ENCODE peak calls at places on chromosomes 6 and 20, in eight cellular contexts. One of them, this sample, is unnamed.

GRCh38 chr6:158939255-158940170 is 60.5 kb downstream of the RSPH3 start:
- DNase-seq in uterus: no peak
- DNase-seq in fibroblast of lung: no peak
- DNase-seq in adrenal gland: peak; percentile 5
- DNase-seq in IMR-90: no peak
- DNase-seq in colonic mucosa: peak; percentile 44
- DNase-seq in PC-9: no peak
- DNase-seq in body of pancreas: no peak
- DNase-seq in this sample: no peak

GRCh38 chr6:38476141-38476540 is 163.6 kb downstream of the BTBD9 start:
- DNase-seq in uterus: no peak
- DNase-seq in fibroblast of lung: peak; percentile 18
- DNase-seq in adrenal gland: no peak
- DNase-seq in IMR-90: no peak
- DNase-seq in colonic mucosa: no peak
- DNase-seq in PC-9: no peak
- DNase-seq in body of pancreas: no peak
- DNase-seq in this sample: no peak

GRCh38 chr20:34574426-34574825 is 15.9 kb downstream of the MAP1LC3A start:
- DNase-seq in uterus: no peak
- DNase-seq in fibroblast of lung: no peak
- DNase-seq in adrenal gland: no peak
- DNase-seq in IMR-90: no peak
- DNase-seq in colonic mucosa: no peak
- DNase-seq in PC-9: no peak
- DNase-seq in body of pancreas: no peak
- DNase-seq in this sample: no peak

GRCh38 chr20:63293456-63293855 is 470 bp downstream of the COL20A1 start:
- DNase-seq in uterus: no peak
- DNase-seq in fibroblast of lung: no peak
- DNase-seq in adrenal gland: no peak
- DNase-seq in IMR-90: no peak
- DNase-seq in colonic mucosa: no peak
- DNase-seq in PC-9: no peak
- DNase-seq in body of pancreas: no peak
- DNase-seq in this sample: no peak

GRCh38 chr6:129886401-129887155 is 25.5 kb upstream of the TMEM244 start:
- DNase-seq in uterus: no peak
- DNase-seq in fibroblast of lung: no peak
- DNase-seq in adrenal gland: no peak
- DNase-seq in IMR-90: no peak
- DNase-seq in colonic mucosa: no peak
- DNase-seq in PC-9: no peak
- DNase-seq in body of pancreas: no peak
- DNase-seq in this sample: no peak

GRCh38 chr6:144036064-144036873 is 28.2 kb upstream of the PLAGL1 start:
- DNase-seq in uterus: no peak
- DNase-seq in fibroblast of lung: peak; percentile 9
- DNase-seq in adrenal gland: peak; percentile 32
- DNase-seq in IMR-90: peak; percentile 40
- DNase-seq in colonic mucosa: peak; percentile 43
- DNase-seq in PC-9: no peak
- DNase-seq in body of pancreas: peak; percentile 17
- DNase-seq in this sample: peak; percentile 31

GRCh38 chr20:15842872-15843271 is 730.4 kb downstream of the KIF16B start:
- DNase-seq in uterus: no peak
- DNase-seq in fibroblast of lung: no peak
- DNase-seq in adrenal gland: no peak
- DNase-seq in IMR-90: no peak
- DNase-seq in colonic mucosa: no peak
- DNase-seq in PC-9: no peak
- DNase-seq in body of pancreas: no peak
- DNase-seq in this sample: no peak

GRCh38 chr6:147201885-147202515 is 2.2 kb upstream of the STXBP5 start:
- DNase-seq in uterus: peak; percentile 24
- DNase-seq in fibroblast of lung: peak; percentile 50
- DNase-seq in adrenal gland: peak; percentile 32
- DNase-seq in IMR-90: peak; percentile 21
- DNase-seq in colonic mucosa: peak; percentile 45
- DNase-seq in PC-9: peak; percentile 17
- DNase-seq in body of pancreas: peak; percentile 16
- DNase-seq in this sample: peak; percentile 53

GRCh38 chr6:40394381-40394780 is 192.8 kb downstream of the LRFN2 start:
- DNase-seq in uterus: no peak
- DNase-seq in fibroblast of lung: no peak
- DNase-seq in adrenal gland: no peak
- DNase-seq in IMR-90: no peak
- DNase-seq in colonic mucosa: no peak
- DNase-seq in PC-9: no peak
- DNase-seq in body of pancreas: no peak
- DNase-seq in this sample: no peak

GRCh38 chr6:56958481-56958880 is 3.6 kb downstream of the BEND6 start:
- DNase-seq in uterus: no peak
- DNase-seq in fibroblast of lung: peak; percentile 70
- DNase-seq in adrenal gland: no peak
- DNase-seq in IMR-90: peak; percentile 45
- DNase-seq in colonic mucosa: no peak
- DNase-seq in PC-9: no peak
- DNase-seq in body of pancreas: no peak
- DNase-seq in this sample: no peak

GRCh38 chr20:51533291-51534172 is 9.0 kb downstream of the NFATC2 start:
- DNase-seq in uterus: no peak
- DNase-seq in fibroblast of lung: peak; percentile 74
- DNase-seq in adrenal gland: no peak
- DNase-seq in IMR-90: peak; percentile 69
- DNase-seq in colonic mucosa: no peak
- DNase-seq in PC-9: peak; percentile 63
- DNase-seq in body of pancreas: no peak
- DNase-seq in this sample: no peak

GRCh38 chr20:55160022-55160421 is 684.6 kb downstream of the DOK5 start:
- DNase-seq in uterus: no peak
- DNase-seq in fibroblast of lung: peak; percentile 75
- DNase-seq in adrenal gland: no peak
- DNase-seq in IMR-90: no peak
- DNase-seq in colonic mucosa: no peak
- DNase-seq in PC-9: no peak
- DNase-seq in body of pancreas: no peak
- DNase-seq in this sample: no peak

GRCh38 chr6:104484191-104484590 is 375.5 kb downstream of the HACE1 start:
- DNase-seq in uterus: no peak
- DNase-seq in fibroblast of lung: no peak
- DNase-seq in adrenal gland: no peak
- DNase-seq in IMR-90: no peak
- DNase-seq in colonic mucosa: no peak
- DNase-seq in PC-9: no peak
- DNase-seq in body of pancreas: no peak
- DNase-seq in this sample: no peak

GRCh38 chr6:83429269-83429668 is 1.6 kb downstream of the ME1 start:
- DNase-seq in uterus: no peak
- DNase-seq in fibroblast of lung: no peak
- DNase-seq in adrenal gland: no peak
- DNase-seq in IMR-90: no peak
- DNase-seq in colonic mucosa: no peak
- DNase-seq in PC-9: no peak
- DNase-seq in body of pancreas: no peak
- DNase-seq in this sample: no peak

GRCh38 chr6:83431545-83432165 is 804 bp upstream of the ME1 start:
- DNase-seq in uterus: no peak
- DNase-seq in fibroblast of lung: no peak
- DNase-seq in adrenal gland: peak; percentile 55
- DNase-seq in IMR-90: no peak
- DNase-seq in colonic mucosa: peak; percentile 88
- DNase-seq in PC-9: peak; percentile 68
- DNase-seq in body of pancreas: peak; percentile 31
- DNase-seq in this sample: no peak

GRCh38 chr6:83432626-83433025 is 1.8 kb upstream of the ME1 start:
- DNase-seq in uterus: no peak
- DNase-seq in fibroblast of lung: no peak
- DNase-seq in adrenal gland: no peak
- DNase-seq in IMR-90: peak; percentile 11
- DNase-seq in colonic mucosa: no peak
- DNase-seq in PC-9: no peak
- DNase-seq in body of pancreas: no peak
- DNase-seq in this sample: no peak

GRCh38 chr6:83430606-83431544 is at the start of gene ME1:
- DNase-seq in uterus: peak; percentile 55
- DNase-seq in fibroblast of lung: peak; percentile 80
- DNase-seq in adrenal gland: peak; percentile 93
- DNase-seq in IMR-90: peak; percentile 86
- DNase-seq in colonic mucosa: peak; percentile 83
- DNase-seq in PC-9: peak; percentile 90
- DNase-seq in body of pancreas: peak; percentile 82
- DNase-seq in this sample: peak; percentile 69

GRCh38 chr6:83429857-83430605 is 820 bp downstream of the ME1 start:
- DNase-seq in uterus: no peak
- DNase-seq in fibroblast of lung: peak; percentile 57
- DNase-seq in adrenal gland: peak; percentile 55
- DNase-seq in IMR-90: peak; percentile 40
- DNase-seq in colonic mucosa: peak; percentile 58
- DNase-seq in PC-9: peak; percentile 44
- DNase-seq in body of pancreas: peak; percentile 20
- DNase-seq in this sample: peak; percentile 47
- H3K27ac ChIP-seq in uterus: peak overlapping the region; percentile 35
- H3K27ac ChIP-seq in fibroblast of lung: peak overlapping the region; percentile 84
- H3K27ac ChIP-seq in adrenal gland: peak overlapping the region; percentile 46
- H3K27ac ChIP-seq in IMR-90: peak overlapping the region; percentile 74
- H3K27ac ChIP-seq in colonic mucosa: peak overlapping the region; percentile 58
- H3K27ac ChIP-seq in PC-9: peak overlapping the region; percentile 92
- H3K27ac ChIP-seq in body of pancreas: peak overlapping the region; percentile 66
- H3K27ac ChIP-seq in this sample: no peak overlapping the region

DNA sequence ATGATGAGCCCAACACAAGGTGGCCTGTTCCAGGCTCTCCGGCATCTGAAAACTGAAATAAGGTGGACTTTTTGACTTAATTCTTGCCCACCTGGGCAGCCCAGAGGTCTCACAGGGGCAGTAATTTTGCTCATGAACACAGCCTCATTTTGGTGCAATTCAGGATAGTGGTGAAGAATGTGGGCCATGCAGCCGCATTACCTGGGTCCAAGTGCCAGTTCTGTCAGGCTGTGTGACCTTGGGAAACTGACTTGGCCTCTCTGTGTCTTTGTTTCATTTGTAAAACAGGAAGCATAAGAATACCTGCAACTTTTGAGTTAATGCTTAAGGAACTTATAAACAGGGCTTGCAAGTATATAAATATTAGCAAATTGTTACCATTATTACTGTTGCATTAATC is 5.6 kb downstream of the PREX1 start:
- DNase-seq in uterus: no peak
- DNase-seq in fibroblast of lung: no peak
- DNase-seq in adrenal gland: no peak
- DNase-seq in IMR-90: no peak
- DNase-seq in colonic mucosa: no peak
- DNase-seq in PC-9: no peak
- DNase-seq in body of pancreas: no peak
- DNase-seq in this sample: no peak
- H3K4me1 ChIP-seq in uterus: no peaks in the 10 kb centered on the region
- H3K4me1 ChIP-seq in fibroblast of lung: no peaks in the 10 kb centered on the region
- H3K4me1 ChIP-seq in adrenal gland: peaks cover 18% of the 10 kb centered on the region
- H3K4me1 ChIP-seq in IMR-90: peaks cover 5% of the 10 kb centered on the region
- H3K4me1 ChIP-seq in colonic mucosa: no peaks in the 10 kb centered on the region
- H3K4me1 ChIP-seq in PC-9: peaks cover 25% of the 10 kb centered on the region
- H3K4me1 ChIP-seq in body of pancreas: no peaks in the 10 kb centered on the region
- H3K4me1 ChIP-seq in this sample: peaks cover 7% of the 10 kb centered on the region

GRCh38 chr6:11315743-11316437 is 83.4 kb upstream of the NEDD9 start:
- DNase-seq in uterus: no peak
- DNase-seq in fibroblast of lung: peak; percentile 97
- DNase-seq in adrenal gland: no peak
- DNase-seq in IMR-90: peak; percentile 93
- DNase-seq in colonic mucosa: peak; percentile 62
- DNase-seq in PC-9: peak; percentile 50
- DNase-seq in body of pancreas: no peak
- DNase-seq in this sample: peak; percentile 57

GRCh38 chr6:11313207-11313606 is 80.7 kb upstream of the NEDD9 start:
- DNase-seq in uterus: no peak
- DNase-seq in fibroblast of lung: no peak
- DNase-seq in adrenal gland: no peak
- DNase-seq in IMR-90: no peak
- DNase-seq in colonic mucosa: no peak
- DNase-seq in PC-9: no peak
- DNase-seq in body of pancreas: no peak
- DNase-seq in this sample: no peak

GRCh38 chr6:11309947-11310665 is 77.6 kb upstream of the NEDD9 start:
- DNase-seq in uterus: no peak
- DNase-seq in fibroblast of lung: no peak
- DNase-seq in adrenal gland: no peak
- DNase-seq in IMR-90: peak; percentile 25
- DNase-seq in colonic mucosa: no peak
- DNase-seq in PC-9: no peak
- DNase-seq in body of pancreas: peak; percentile 17
- DNase-seq in this sample: no peak

GRCh38 chr6:11307226-11307625 is 74.8 kb upstream of the NEDD9 start:
- DNase-seq in uterus: no peak
- DNase-seq in fibroblast of lung: no peak
- DNase-seq in adrenal gland: no peak
- DNase-seq in IMR-90: no peak
- DNase-seq in colonic mucosa: no peak
- DNase-seq in PC-9: no peak
- DNase-seq in body of pancreas: no peak
- DNase-seq in this sample: no peak

GRCh38 chr6:11311970-11312369 is 79.5 kb upstream of the NEDD9 start:
- DNase-seq in uterus: no peak
- DNase-seq in fibroblast of lung: no peak
- DNase-seq in adrenal gland: no peak
- DNase-seq in IMR-90: no peak
- DNase-seq in colonic mucosa: no peak
- DNase-seq in PC-9: no peak
- DNase-seq in body of pancreas: no peak
- DNase-seq in this sample: no peak
- H3K36me3 ChIP-seq in uterus: no peaks in the 10 kb centered on the region
- H3K36me3 ChIP-seq in fibroblast of lung: no peaks in the 10 kb centered on the region
- H3K36me3 ChIP-seq in adrenal gland: no peaks in the 10 kb centered on the region
- H3K36me3 ChIP-seq in IMR-90: no peaks in the 10 kb centered on the region
- H3K36me3 ChIP-seq in colonic mucosa: no peaks in the 10 kb centered on the region
- H3K36me3 ChIP-seq in PC-9: no peaks in the 10 kb centered on the region
- H3K36me3 ChIP-seq in body of pancreas: no peaks in the 10 kb centered on the region
- H3K36me3 ChIP-seq in this sample: no peaks in the 10 kb centered on the region

GRCh38 chr20:57680934-57681914 is 28.6 kb downstream of the PMEPA1 start:
- DNase-seq in uterus: no peak
- DNase-seq in fibroblast of lung: no peak
- DNase-seq in adrenal gland: no peak
- DNase-seq in IMR-90: no peak
- DNase-seq in colonic mucosa: no peak
- DNase-seq in PC-9: peak; percentile 37
- DNase-seq in body of pancreas: no peak
- DNase-seq in this sample: no peak

GRCh38 chr20:57680131-57680716 is 29.6 kb downstream of the PMEPA1 start:
- DNase-seq in uterus: no peak
- DNase-seq in fibroblast of lung: no peak
- DNase-seq in adrenal gland: no peak
- DNase-seq in IMR-90: no peak
- DNase-seq in colonic mucosa: no peak
- DNase-seq in PC-9: peak; percentile 65
- DNase-seq in body of pancreas: no peak
- DNase-seq in this sample: peak; percentile 73

GRCh38 chr20:57683876-57684275 is 25.9 kb downstream of the PMEPA1 start:
- DNase-seq in uterus: no peak
- DNase-seq in fibroblast of lung: no peak
- DNase-seq in adrenal gland: no peak
- DNase-seq in IMR-90: no peak
- DNase-seq in colonic mucosa: no peak
- DNase-seq in PC-9: no peak
- DNase-seq in body of pancreas: no peak
- DNase-seq in this sample: no peak

GRCh38 chr20:57685134-57685851 is 24.5 kb downstream of the PMEPA1 start:
- DNase-seq in uterus: no peak
- DNase-seq in fibroblast of lung: peak; percentile 77
- DNase-seq in adrenal gland: no peak
- DNase-seq in IMR-90: no peak
- DNase-seq in colonic mucosa: no peak
- DNase-seq in PC-9: no peak
- DNase-seq in body of pancreas: no peak
- DNase-seq in this sample: no peak

GRCh38 chr20:57682184-57683038 is 27.4 kb downstream of the PMEPA1 start:
- DNase-seq in uterus: peak; percentile 62
- DNase-seq in fibroblast of lung: no peak
- DNase-seq in adrenal gland: no peak
- DNase-seq in IMR-90: no peak
- DNase-seq in colonic mucosa: no peak
- DNase-seq in PC-9: no peak
- DNase-seq in body of pancreas: peak; percentile 17
- DNase-seq in this sample: no peak
- H3K27ac ChIP-seq in uterus: peak overlapping the region; percentile 87
- H3K27ac ChIP-seq in fibroblast of lung: no peak overlapping the region
- H3K27ac ChIP-seq in adrenal gland: no peak overlapping the region
- H3K27ac ChIP-seq in IMR-90: no peak overlapping the region
- H3K27ac ChIP-seq in colonic mucosa: no peak overlapping the region
- H3K27ac ChIP-seq in PC-9: peak overlapping the region; percentile 52
- H3K27ac ChIP-seq in body of pancreas: no peak overlapping the region
- H3K27ac ChIP-seq in this sample: no peak overlapping the region

This sample was measured in cardiac muscle cell.